ENCODE peak calls at places on chromosomes 16 and 17, in ten cellular contexts. F is psoas muscle, U is thyroid gland, M is HFF-Myc, J is heart left ventricle, E is ovary, K is choroid plexus epithelial cell, S is cardiac muscle cell, T is spleen, V is tibial artery. N is an unnamed sample.
A peak's percentile ranks its signal among the peaks of the same experiment; 100 is the strongest.

GRCh38 chr16:23694707-23695373 is 16.2 kb downstream of the PLK1 start:
- DNase-seq in V (no peak), E (no peak), S (peak; percentile 69), F (no peak), K (peak; percentile 67), J (no peak), M (no peak), T (no peak), U (no peak), N (no peak)

GRCh38 chr16:76385831-76386230 is 108.6 kb downstream of the CNTNAP4 start:
- DNase-seq in K (no peak), F (no peak), E (no peak), V (no peak), J (no peak), M (no peak), T (no peak), S (no peak), U (no peak), N (no peak)

GRCh38 chr16:82042841-82043240 is 7.8 kb downstream of the HSD17B2 start:
- DNase-seq in E (no peak), J (no peak), V (no peak), M (no peak), S (no peak), K (peak; percentile 13), T (no peak), U (no peak), F (no peak), N (no peak)

GRCh38 chr17:1647802-1648581 is 1.7 kb downstream of the RILP start:
- DNase-seq in S (peak; percentile 46), U (peak; percentile 63), T (no peak), V (no peak), M (no peak), K (no peak), F (peak; percentile 59), J (peak; percentile 57), E (peak; percentile 48), N (no peak)

GRCh38 chr17:82851381-82851780 is 11.6 kb upstream of the ZNF750 start:
- DNase-seq in F (peak; percentile 3), E (no peak), S (no peak), K (no peak), T (no peak), M (no peak), V (no peak), U (no peak), J (no peak), N (no peak)

GRCh38 chr16:71258371-71258770 is 27.8 kb upstream of the HYDIN start:
- DNase-seq in U (no peak), K (no peak), J (no peak), T (no peak), M (no peak), F (no peak), V (no peak), E (no peak), S (no peak), N (no peak)

GRCh38 chr16:70689970-70690905 is 4.4 kb upstream of the MTSS2 start:
- DNase-seq in J (no peak), S (no peak), F (peak; percentile 83), U (no peak), K (no peak), E (no peak), M (no peak), T (no peak), V (peak; percentile 66), N (no peak)

GRCh38 chr17:71237903-71238538 is 882.8 kb upstream of the SOX9 start:
- DNase-seq in K (peak; percentile 73), U (no peak), T (no peak), M (peak; percentile 25), E (no peak), F (no peak), J (no peak), S (peak; percentile 45), V (no peak), N (no peak)

GRCh38 chr16:7140899-7141298 is 191.7 kb upstream of the RBFOX1 start:
- DNase-seq in S (no peak), F (no peak), K (no peak), J (no peak), U (no peak), V (no peak), M (no peak), T (no peak), E (no peak), N (no peak)

GRCh38 chr16:83205896-83206295 is 579.1 kb downstream of the CDH13 start:
- DNase-seq in T (no peak), J (no peak), S (peak; percentile 11), U (no peak), K (peak; percentile 63), M (no peak), V (no peak), F (no peak), E (no peak), N (no peak)

GRCh38 chr17:68749742-68750562 is 148.8 kb upstream of the FAM20A start:
- DNase-seq in E (no peak), V (no peak), F (no peak), T (no peak), U (no peak), S (no peak), M (no peak), K (no peak), J (no peak), N (no peak)

GRCh38 chr16:30185141-30185682 is 1.8 kb downstream of the CORO1A start:
- DNase-seq in M (no peak), S (no peak), F (peak; percentile 58), E (no peak), U (no peak), T (peak; percentile 90), J (no peak), K (no peak), V (no peak), N (no peak)
- H3K4me3 ChIP-seq in M (no peak overlapping the region), S (no peak overlapping the region), F (peak overlapping the region; percentile 79), E (no peak overlapping the region), U (no peak overlapping the region), T (peak overlapping the region; percentile 83), J (peak overlapping the region; percentile 71), K (no peak overlapping the region), V (peak overlapping the region; percentile 53), N (peak overlapping the region; percentile 73)

GRCh38 chr16:56336071-56336688 is 89.2 kb downstream of the AMFR start:
- DNase-seq in F (peak; percentile 81), S (peak; percentile 4), V (no peak), T (no peak), K (peak; percentile 11), E (no peak), U (no peak), J (peak; percentile 57), M (no peak), N (no peak)
- TF ChIP-seq CTCF in F (no peak), S (no peak), V (no peak), T (no peak), K (no peak), E (no peak), U (no peak), J (no peak), M (no peak), N (no peak)

DNA sequence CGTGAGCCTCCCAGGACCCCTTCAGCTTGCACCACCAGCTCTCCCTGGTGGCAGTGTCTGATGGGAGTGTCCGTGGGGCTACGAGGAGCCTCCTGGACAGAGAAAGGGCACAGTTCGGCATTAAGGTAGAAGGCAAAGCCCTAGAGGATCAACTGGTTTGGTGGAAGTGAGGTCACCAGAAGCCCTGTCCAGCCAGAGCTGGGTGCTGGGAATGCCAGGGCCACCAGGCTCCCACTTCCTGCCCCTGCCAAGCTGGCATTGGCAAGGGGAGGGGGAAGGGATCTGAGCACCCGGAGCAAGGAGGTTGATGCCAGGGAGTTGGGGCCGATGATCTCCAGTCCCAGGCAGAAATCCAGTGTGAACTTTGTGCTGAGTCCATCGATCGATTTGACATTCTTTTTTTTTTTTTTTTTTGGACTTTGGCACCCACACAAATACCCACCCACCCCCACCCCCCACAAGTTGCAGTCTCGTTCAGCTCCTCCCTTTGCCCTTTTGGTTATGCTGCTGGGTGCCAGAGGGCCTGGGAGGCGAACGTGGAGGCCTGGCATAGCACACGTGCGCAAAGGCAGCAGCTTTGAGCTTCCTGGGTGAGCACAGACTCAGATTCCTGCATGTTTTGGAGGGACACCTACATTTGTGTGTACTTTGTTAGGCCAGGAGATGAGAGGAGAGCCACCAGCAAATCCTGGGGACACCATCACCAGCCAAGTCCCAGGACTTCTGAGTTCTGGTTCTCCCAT is 2.1 kb downstream of the NHERF1 start:
- DNase-seq in V (no peak), F (peak; percentile 53), U (peak; percentile 73), S (no peak), E (no peak), M (no peak), J (no peak), K (no peak), T (peak; percentile 76), N (no peak)
- H3K4me3 ChIP-seq in V (peak overlapping the region; percentile 95), F (peak overlapping the region; percentile 80), U (peak overlapping the region; percentile 77), S (peak overlapping the region; percentile 67), E (peak overlapping the region; percentile 72), M (peak overlapping the region; percentile 81), J (peak overlapping the region; percentile 81), K (peak overlapping the region; percentile 75), T (peak overlapping the region; percentile 68), N (peak overlapping the region; percentile 98)

GRCh38 chr17:75288784-75289121 is 480 bp downstream of the SLC25A19 start:
- DNase-seq in V (no peak), F (no peak), S (no peak), J (peak; percentile 32), E (no peak), K (no peak), T (no peak), U (peak; percentile 69), M (no peak), N (no peak)

GRCh38 chr17:75287221-75287620 is 2.0 kb downstream of the SLC25A19 start:
- DNase-seq in J (no peak), E (no peak), T (no peak), F (no peak), S (no peak), M (no peak), K (no peak), U (no peak), V (no peak), N (no peak)

GRCh38 chr17:75288359-75288758 is 874 bp downstream of the SLC25A19 start:
- DNase-seq in V (no peak), F (no peak), U (no peak), T (no peak), E (no peak), M (no peak), J (no peak), S (no peak), K (no peak), N (no peak)

GRCh38 chr17:75289832-75290337 is 652 bp upstream of the SLC25A19 start:
- DNase-seq in M (no peak), T (peak; percentile 90), E (no peak), U (peak; percentile 41), S (peak; percentile 68), J (peak; percentile 59), V (peak; percentile 74), K (peak; percentile 73), F (no peak), N (no peak)

DNA sequence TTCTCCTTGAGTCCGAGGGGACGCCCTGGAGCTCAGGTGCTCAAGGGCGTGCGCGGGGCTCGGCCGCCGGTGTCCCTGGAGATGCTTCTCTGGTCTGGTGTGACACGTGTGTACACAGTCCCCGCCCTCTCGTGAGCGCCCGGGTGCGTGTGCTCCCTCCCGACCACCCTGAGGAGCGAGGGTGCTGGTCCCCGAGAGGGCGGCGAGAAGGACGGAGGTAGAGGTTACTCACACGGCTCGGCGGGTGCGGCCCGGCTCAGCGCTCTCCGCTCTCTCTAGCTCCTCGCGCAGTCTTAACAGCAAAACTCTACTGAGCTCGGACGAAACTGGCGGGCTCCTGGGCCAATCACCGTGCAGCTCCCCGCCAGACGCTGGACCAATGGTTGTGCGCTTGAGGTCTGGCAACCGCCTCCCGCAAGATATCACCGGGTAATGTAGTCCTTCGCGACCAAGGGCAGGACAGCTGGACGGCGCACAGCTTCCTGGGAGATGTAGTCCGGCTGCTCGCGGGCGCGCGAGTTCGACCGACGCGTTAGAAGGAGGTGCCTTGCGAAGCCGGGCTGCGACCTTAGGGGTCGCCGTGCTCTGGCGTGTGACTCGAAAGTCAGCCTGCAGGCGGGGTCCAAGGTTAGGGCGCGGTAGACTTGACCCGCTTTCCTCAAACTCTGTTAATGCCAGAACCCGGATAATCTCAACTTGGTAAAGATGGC is at the start of gene SLC25A19:
- DNase-seq in K (peak; percentile 100), J (peak; percentile 99), V (peak; percentile 99), T (peak; percentile 99), S (peak; percentile 99), E (peak; percentile 96), F (peak; percentile 99), M (peak; percentile 98), U (peak; percentile 98), N (peak; percentile 94)
- TF ChIP-seq CTCF in K (no peak), J (no peak), V (no peak), T (peak; percentile 17), S (no peak), E (no peak), F (peak; percentile 25), M (no peak), U (no peak), N (no peak)